ENCODE peak calls at places on chromosomes 16 and 17, in seven cellular contexts. T, P, G, E, L, O and B are unnamed samples. For H3K4me1, the result is how much of the 10 kb centered on the place peaks cover.

GRCh38 chr17:47077576-47077975 is 98.5 kb upstream of the RPRML start:
- DNase-seq in T (no peak), P (no peak), G (no peak), E (no peak), L (no peak), O (no peak), B (no peak)

GRCh38 chr16:13780841-13781553 is 139.0 kb upstream of the ERCC4 start:
- DNase-seq in T (peak), P (no peak), G (no peak), E (no peak), L (no peak), O (no peak), B (no peak)

GRCh38 chr16:57601801-57602478 is 26.5 kb upstream of the ADGRG1 start:
- DNase-seq in T (no peak), P (no peak), G (no peak), E (no peak), L (no peak), O (no peak), B (no peak)

GRCh38 chr17:4566785-4567184 is 6.4 kb upstream of the GGT6 start:
- DNase-seq in T (peak), P (peak), G (no peak), E (peak), L (no peak), O (no peak), B (no peak)

GRCh38 chr17:49404906-49405305 is 9.8 kb downstream of the PHB1 start:
- DNase-seq in T (no peak), P (no peak), G (no peak), E (no peak), L (no peak), O (no peak), B (no peak)

GRCh38 chr17:48311324-48311723 is 118.7 kb downstream of the SKAP1 start:
- DNase-seq in T (no peak), P (no peak), G (no peak), E (no peak), L (no peak), O (no peak), B (no peak)

GRCh38 chr16:66390346-66391108 is 24.0 kb downstream of the CDH5 start:
- DNase-seq in T (no peak), P (no peak), G (no peak), E (no peak), L (no peak), O (no peak), B (no peak)

GRCh38 chr16:19835989-19836421 is 48.6 kb downstream of the GPRC5B start:
- DNase-seq in T (no peak), P (no peak), G (no peak), E (no peak), L (no peak), O (no peak), B (no peak)

GRCh38 chr16:78742501-78743283 is 643.2 kb downstream of the WWOX start:
- DNase-seq in T (peak), P (no peak), G (no peak), E (peak), L (peak), O (peak), B (no peak)

GRCh38 chr17:71926746-71927398 is 193.9 kb upstream of the SOX9 start:
- DNase-seq in T (no peak), P (no peak), G (no peak), E (no peak), L (no peak), O (no peak), B (no peak)

GRCh38 chr16:70661918-70662641 is 15.7 kb downstream of the IL34 start:
- DNase-seq in T (no peak), P (peak), G (no peak), E (no peak), L (no peak), O (no peak), B (no peak)

GRCh38 chr16:51473091-51473490 is 322.0 kb upstream of the SALL1 start:
- DNase-seq in T (no peak), P (no peak), G (no peak), E (no peak), L (no peak), O (no peak), B (no peak)

GRCh38 chr17:63571632-63572310 is 21.5 kb downstream of the DCAF7 start:
- DNase-seq in T (no peak), P (no peak), G (no peak), E (peak), L (no peak), O (no peak), B (no peak)

GRCh38 chr17:17351901-17352781 is 49.0 kb downstream of the NT5M start:
- DNase-seq in T (peak), P (peak), G (peak), E (peak), L (no peak), O (no peak), B (no peak)

GRCh38 chr16:25063865-25064264 is 47.7 kb upstream of the LCMT1 start:
- DNase-seq in T (no peak), P (no peak), G (no peak), E (no peak), L (no peak), O (no peak), B (no peak)

GRCh38 chr17:19263621-19264010 is 26.4 kb downstream of the EPN2 start:
- DNase-seq in T (no peak), P (no peak), G (no peak), E (no peak), L (no peak), O (no peak), B (no peak)

GRCh38 chr17:28477928-28478327 is 4.5 kb downstream of the SLC13A2 start:
- DNase-seq in T (no peak), P (no peak), G (no peak), E (no peak), L (no peak), O (no peak), B (no peak)

GRCh38 chr16:3819741-3820724 is 60.5 kb downstream of the CREBBP start:
- DNase-seq in T (peak), P (no peak), G (no peak), E (no peak), L (no peak), O (no peak), B (no peak)
- H3K4me1 ChIP-seq in T (under half), P (half or more), G (half or more), E (under half), L (under half), O (half or more), B (half or more)

DNA sequence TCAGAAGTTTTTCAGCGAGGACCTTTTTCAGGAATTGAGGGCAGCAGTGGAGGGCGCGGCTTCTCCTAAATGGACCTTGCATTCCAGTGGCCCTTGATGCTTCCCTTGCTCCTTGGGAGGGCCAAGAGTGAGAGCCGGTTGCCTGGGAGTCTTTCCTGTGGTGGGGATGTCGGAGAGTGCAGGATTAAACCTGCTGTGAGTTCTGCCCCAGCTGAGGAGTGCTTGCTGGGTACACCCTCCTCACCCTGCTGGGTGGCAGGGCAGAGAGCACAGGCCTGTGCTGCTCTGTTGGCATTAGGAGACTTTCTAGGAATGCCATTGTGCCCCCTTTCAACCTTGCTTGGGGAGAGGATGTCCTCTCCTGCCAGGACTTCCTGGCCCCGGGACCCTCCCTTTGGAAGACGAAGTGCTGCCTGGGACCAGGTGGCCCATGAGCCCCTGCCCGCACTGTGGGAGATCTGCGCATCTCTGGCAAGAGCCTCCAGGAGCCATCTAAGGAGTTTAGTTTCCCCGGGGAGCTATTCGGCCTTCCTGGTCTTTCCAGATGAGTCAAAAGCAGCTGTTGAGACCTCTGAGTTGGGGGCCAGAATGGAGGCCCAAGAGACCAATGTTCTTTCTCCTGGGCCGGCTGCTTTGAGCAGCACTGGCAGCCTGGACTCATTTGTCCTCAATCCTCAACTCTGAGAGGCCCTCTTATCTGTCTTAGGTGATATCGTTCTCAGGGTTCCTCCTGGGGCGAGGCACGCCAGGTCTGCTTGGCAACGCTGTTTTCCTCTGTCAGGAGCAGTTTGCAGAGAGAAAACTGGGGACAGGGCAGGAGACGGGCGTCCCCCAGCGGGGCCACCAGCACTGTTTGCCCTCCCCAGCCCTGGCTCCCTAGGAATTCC is 5.6 kb downstream of the LLGL2 start:
- DNase-seq in T (peak), P (no peak), G (no peak), E (no peak), L (no peak), O (no peak), B (no peak)
- H3K4me1 ChIP-seq in T (under half), P (under half), G (under half), E (under half), L (under half), O (under half), B (under half)

DNA sequence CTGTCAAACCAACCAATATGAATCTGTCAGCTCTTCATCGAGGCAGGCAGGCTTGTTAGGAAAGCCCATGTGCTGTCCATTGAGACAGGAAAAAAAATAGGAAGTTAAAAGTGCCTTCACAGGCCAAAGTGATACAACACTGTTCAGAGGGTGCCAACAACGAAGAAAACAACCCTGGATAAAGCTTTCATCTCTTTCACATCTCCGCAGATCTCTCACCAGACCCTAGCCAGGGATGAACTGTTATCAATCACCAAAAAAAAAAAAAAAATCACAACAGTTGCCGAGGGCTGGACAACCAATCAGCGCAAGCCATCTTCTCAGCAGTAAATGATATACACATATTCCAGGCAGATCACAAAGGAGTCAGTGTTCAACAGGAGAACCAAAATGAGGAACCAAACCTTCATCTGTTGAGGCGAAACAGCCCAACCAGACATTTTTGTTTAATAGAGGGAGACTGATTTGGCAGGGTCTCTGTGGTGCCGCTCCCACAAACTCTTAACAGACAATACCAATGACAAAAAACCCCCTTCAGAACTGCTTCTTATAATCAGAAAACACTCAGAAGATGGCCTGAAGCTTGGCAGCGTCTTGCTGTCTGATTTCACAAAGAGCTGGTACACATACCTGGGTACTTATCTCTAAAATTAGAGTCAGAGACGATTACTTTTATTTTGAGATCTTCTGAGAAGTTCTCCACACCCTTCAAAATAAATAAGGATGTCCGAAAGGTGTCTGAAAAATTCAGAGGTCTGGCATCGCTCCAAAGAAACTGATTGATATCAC is 1.9 kb downstream of the MAP3K14 start:
- DNase-seq in T (no peak), P (no peak), G (no peak), E (no peak), L (no peak), O (no peak), B (no peak)
- H3K4me1 ChIP-seq in T (under half), P (half or more), G (half or more), E (under half), L (under half), O (half or more), B (half or more)

GRCh38 chr16:48999034-48999433 is 282.6 kb downstream of the CBLN1 start:
- DNase-seq in T (peak), P (no peak), G (no peak), E (peak), L (no peak), O (no peak), B (no peak)

GRCh38 chr16:49000594-49000993 is 281.0 kb downstream of the CBLN1 start:
- DNase-seq in T (peak), P (no peak), G (no peak), E (peak), L (no peak), O (no peak), B (no peak)

GRCh38 chr16:48997081-48997615 is 284.5 kb downstream of the CBLN1 start:
- DNase-seq in T (no peak), P (no peak), G (no peak), E (no peak), L (no peak), O (no peak), B (no peak)

GRCh38 chr16:48997946-48998345 is 283.7 kb downstream of the CBLN1 start:
- DNase-seq in T (no peak), P (no peak), G (no peak), E (no peak), L (no peak), O (no peak), B (no peak)

DNA sequence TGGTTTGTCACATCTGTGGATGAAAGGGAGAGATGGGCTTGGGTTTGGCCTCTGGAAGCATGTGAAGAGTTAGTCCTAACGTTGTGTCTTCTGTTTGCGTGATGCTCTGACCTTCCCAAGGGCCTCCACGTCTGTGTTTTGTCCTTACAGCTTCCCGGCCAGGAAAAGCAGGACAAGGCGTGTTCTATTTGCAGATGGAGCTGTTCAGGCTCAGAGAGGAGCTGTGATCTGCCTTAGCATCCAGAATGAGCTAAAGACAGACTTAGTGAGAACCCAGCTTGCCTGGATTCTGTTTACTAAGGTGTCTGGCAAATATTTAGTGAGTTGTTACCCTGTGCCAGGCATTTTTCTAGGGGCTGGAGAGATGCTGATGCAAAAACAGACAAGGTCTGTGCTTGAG is 282.1 kb downstream of the CBLN1 start:
- DNase-seq in T (no peak), P (no peak), G (no peak), E (no peak), L (no peak), O (no peak), B (no peak)
- H3K4me1 ChIP-seq in T (under half), P (under half), G (under half), E (under half), L (under half), O (under half), B (under half)

GRCh38 chr17:27245230-27245696 is 48.7 kb upstream of the WSB1 start:
- DNase-seq in T (peak), P (peak), G (peak), E (peak), L (peak), O (peak), B (peak)
- H3K4me1 ChIP-seq in T (under half), P (half or more), G (under half), E (under half), L (under half), O (under half), B (under half)

GRCh38 chr17:50638851-50639767 is 4.4 kb downstream of the ABCC3 start:
- DNase-seq in T (peak), P (peak), G (peak), E (peak), L (peak), O (no peak), B (peak)

GRCh38 chr17:50637829-50638571 is 3.3 kb downstream of the ABCC3 start:
- DNase-seq in T (no peak), P (no peak), G (no peak), E (no peak), L (no peak), O (no peak), B (no peak)

GRCh38 chr17:50636804-50637195 is 2.1 kb downstream of the ABCC3 start:
- DNase-seq in T (no peak), P (no peak), G (no peak), E (no peak), L (no peak), O (no peak), B (no peak)

GRCh38 chr17:50636145-50636803 is 1.6 kb downstream of the ABCC3 start:
- DNase-seq in T (no peak), P (no peak), G (no peak), E (no peak), L (no peak), O (no peak), B (no peak)

GRCh38 chr17:50638572-50638850 is 3.8 kb downstream of the ABCC3 start:
- DNase-seq in T (no peak), P (no peak), G (no peak), E (peak), L (no peak), O (no peak), B (no peak)
- H3K4me1 ChIP-seq in T (half or more), P (under half), G (under half), E (under half), L (under half), O (under half), B (under half)

GRCh38 chr17:6066183-6066948 is 3.8 kb upstream of the WSCD1 start:
- DNase-seq in T (peak), P (no peak), G (no peak), E (no peak), L (no peak), O (no peak), B (no peak)

GRCh38 chr17:6067060-6067459 is 3.1 kb upstream of the WSCD1 start:
- DNase-seq in T (no peak), P (no peak), G (no peak), E (no peak), L (no peak), O (no peak), B (no peak)

GRCh38 chr17:6061290-6061689 is 8.9 kb upstream of the WSCD1 start:
- DNase-seq in T (peak), P (no peak), G (no peak), E (no peak), L (no peak), O (no peak), B (no peak)

GRCh38 chr17:6065351-6065750 is 4.8 kb upstream of the WSCD1 start:
- DNase-seq in T (no peak), P (no peak), G (no peak), E (no peak), L (no peak), O (no peak), B (no peak)

DNA sequence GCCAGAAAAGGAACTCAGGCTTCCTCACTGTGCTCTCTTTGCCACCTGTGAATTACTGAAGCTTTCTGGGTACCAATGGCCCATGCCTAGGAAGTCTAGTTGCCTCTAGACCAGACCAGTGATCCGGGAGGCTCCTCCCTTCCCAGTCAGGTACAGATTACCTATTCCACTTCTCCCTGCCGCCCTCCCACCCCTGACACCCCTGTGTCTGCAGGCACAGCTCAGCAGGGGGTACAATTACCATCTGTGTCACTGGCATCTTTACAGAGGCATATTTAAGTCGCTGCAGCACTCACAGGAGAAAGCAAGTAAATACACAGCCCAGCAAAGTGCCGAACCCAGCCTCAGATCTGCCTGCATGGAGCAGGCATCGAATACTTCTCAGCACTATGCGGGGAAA is 5.3 kb upstream of the WSCD1 start:
- DNase-seq in T (no peak), P (no peak), G (no peak), E (no peak), L (no peak), O (no peak), B (no peak)
- H3K4me1 ChIP-seq in T (under half), P (under half), G (under half), E (under half), L (under half), O (under half), B (under half)

GRCh38 chr17:78381601-78382168 is 3.2 kb downstream of the PGS1 start:
- DNase-seq in T (no peak), P (no peak), G (no peak), E (peak), L (no peak), O (no peak), B (no peak)
- H3K4me1 ChIP-seq in T (under half), P (half or more), G (half or more), E (under half), L (under half), O (half or more), B (half or more)

GRCh38 chr17:29640981-29641642 is 18.4 kb upstream of the CORO6 start:
- DNase-seq in T (no peak), P (no peak), G (no peak), E (no peak), L (no peak), O (no peak), B (no peak)
- H3K4me1 ChIP-seq in T (under half), P (half or more), G (half or more), E (under half), L (under half), O (under half), B (under half)

GRCh38 chr17:76472726-76473125 is 5.3 kb downstream of the AANAT start:
- DNase-seq in T (no peak), P (no peak), G (no peak), E (no peak), L (no peak), O (no peak), B (no peak)

GRCh38 chr17:76472258-76472645 is 4.8 kb downstream of the AANAT start:
- DNase-seq in T (no peak), P (no peak), G (no peak), E (no peak), L (no peak), O (no peak), B (no peak)

GRCh38 chr17:76469991-76470739 is 2.8 kb downstream of the AANAT start:
- DNase-seq in T (no peak), P (no peak), G (no peak), E (no peak), L (no peak), O (no peak), B (no peak)

GRCh38 chr17:76473541-76473985 is 6.2 kb downstream of the AANAT start:
- DNase-seq in T (no peak), P (peak), G (no peak), E (peak), L (no peak), O (no peak), B (no peak)

DNA sequence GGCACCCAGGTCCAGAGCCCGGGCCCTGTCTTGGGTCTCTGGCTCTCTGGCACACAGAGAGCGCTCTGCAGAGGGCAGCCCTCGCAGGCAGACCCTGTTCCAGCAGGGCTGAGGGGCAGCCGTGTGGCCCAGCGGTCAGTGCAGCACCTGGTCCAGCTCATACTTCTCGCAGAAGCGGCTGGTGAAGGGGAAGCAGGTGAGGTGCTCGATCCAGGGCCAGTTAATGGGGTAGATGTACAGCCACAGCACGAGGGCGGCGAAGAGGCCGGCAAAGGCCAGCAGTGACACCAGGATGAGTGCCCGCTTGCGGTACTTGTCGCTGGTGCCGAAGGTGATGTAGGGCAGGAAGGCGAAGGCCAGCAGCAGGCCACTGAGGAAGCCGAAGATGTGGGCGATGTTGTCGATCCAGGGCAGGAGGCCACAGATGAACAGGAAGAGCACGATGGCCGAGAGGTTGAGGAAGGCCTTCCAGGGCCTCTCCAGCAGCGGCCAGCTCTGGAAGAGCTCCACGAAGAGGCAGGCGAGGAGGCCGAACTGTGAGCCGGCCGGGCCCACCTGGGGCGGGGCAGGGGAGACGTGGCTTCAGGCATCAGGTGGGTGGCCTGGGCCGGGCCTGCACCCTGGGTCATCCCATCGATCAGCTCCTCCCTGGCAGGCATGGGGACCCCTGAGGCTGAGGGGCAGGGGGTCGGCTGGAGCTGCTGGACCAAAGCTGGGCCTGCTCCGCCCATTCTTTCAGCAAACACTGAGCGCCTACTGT is 4.3 kb downstream of the AANAT start:
- DNase-seq in T (no peak), P (no peak), G (no peak), E (no peak), L (no peak), O (no peak), B (no peak)
- H3K4me1 ChIP-seq in T (under half), P (under half), G (under half), E (under half), L (under half), O (under half), B (under half)